ENCODE peak calls at places on chromosome 16, in four cellular contexts. G is CD8-positive, alpha-beta memory T cell; D is psoas muscle; M is HS-5. K is an unnamed sample.

GRCh38 chr16:67814567-67814966 is 7.9 kb downstream of the TSNAXIP1 start:
- DNase-seq in G (no peak), D (no peak), M (no peak), K (no peak)

GRCh38 chr16:88983771-88984687 is 7.0 kb upstream of the CBFA2T3 start:
- DNase-seq in D (no peak), G (no peak), M (no peak), K (no peak)

GRCh38 chr16:56226187-56226586 is 34.9 kb downstream of the GNAO1 start:
- DNase-seq in G (no peak), D (peak), M (no peak), K (no peak)

GRCh38 chr16:53844796-53845195 is 140.8 kb downstream of the FTO start:
- DNase-seq in M (no peak), G (no peak), D (no peak), K (no peak)

GRCh38 chr16:78413651-78414050 is 314.2 kb downstream of the WWOX start:
- DNase-seq in M (no peak), G (no peak), D (no peak), K (no peak)

GRCh38 chr16:84881702-84882521 is 62.1 kb downstream of the CRISPLD2 start:
- DNase-seq in G (no peak), D (peak), M (peak), K (no peak)

GRCh38 chr16:397736-398332 is 835 bp downstream of the NME4 start:
- DNase-seq in G (no peak), M (no peak), D (peak), K (no peak)

GRCh38 chr16:31023627-31024226 is 9.6 kb upstream of the STX4 start:
- DNase-seq in M (no peak), D (no peak), G (no peak), K (no peak)

GRCh38 chr16:77788196-77789084 is at the start of gene VAT1L:
- DNase-seq in D (no peak), M (peak), G (no peak), K (peak)

GRCh38 chr16:13351651-13352217 is 450.3 kb downstream of the SHISA9 start:
- DNase-seq in D (no peak), G (no peak), M (no peak), K (no peak)

GRCh38 chr16:85490971-85491771 is 122.0 kb upstream of the GSE1 start:
- DNase-seq in M (no peak), D (no peak), G (peak), K (no peak)

GRCh38 chr16:69918241-69918640 is 32.9 kb upstream of the CLEC18A start:
- DNase-seq in G (no peak), D (no peak), M (no peak), K (no peak)

GRCh38 chr16:27789595-27790241 is 239.8 kb downstream of the KATNIP start:
- DNase-seq in M (no peak), G (no peak), D (no peak), K (no peak)

K was measured in activated T-helper 1 cell treated with anti-CD3 and anti-CD28 coated beads, Interleukin-12 subunit alpha, Interleukin-12 subunit beta, Interleukin-2, Interleukin-4 antibody, amounts not matched to agents 30 ng/mL and 10 ng/mL and 1 ng/mL, durations not matched to agents 14 hours and 24 hours and 36 hours.